ENCODE peak calls at places on chromosomes 4 and X, in nine cellular contexts. D, Z, R, M, X, T, O, N and W are unnamed samples. For H3K4me1, the result is how much of the 10 kb centered on the place peaks cover.

GRCh38 chrX:80808854-80809493 is 703 bp downstream of the BRWD3 start:
- DNase-seq in D (peak), Z (peak), R (peak), M (no peak), X (peak), T (peak), O (peak), N (peak), W (no peak)

GRCh38 chr4:170589597-170590191 is 499.9 kb upstream of the AADAT start:
- DNase-seq in D (no peak), Z (no peak), R (no peak), M (no peak), X (no peak), T (no peak), O (no peak), N (no peak), W (no peak)

GRCh38 chr4:3346146-3346545 is 53.3 kb downstream of the RGS12 start:
- DNase-seq in D (no peak), Z (peak), R (no peak), M (no peak), X (no peak), T (no peak), O (peak), N (peak), W (no peak)

GRCh38 chr4:69849969-69850368 is 10.0 kb downstream of the SULT1E1 start:
- DNase-seq in D (no peak), Z (no peak), R (no peak), M (no peak), X (no peak), T (no peak), O (no peak), N (no peak), W (no peak)

GRCh38 chr4:54165438-54165837 is 63.7 kb upstream of the PDGFRA start:
- DNase-seq in D (no peak), Z (no peak), R (no peak), M (no peak), X (no peak), T (no peak), O (no peak), N (no peak), W (no peak)

GRCh38 chr4:185966997-185967775 is 101.8 kb upstream of the TLR3 start:
- DNase-seq in D (no peak), Z (no peak), R (no peak), M (no peak), X (no peak), T (no peak), O (no peak), N (no peak), W (no peak)

GRCh38 chrX:146241902-146242301 is 424.3 kb downstream of the SLITRK2 start:
- DNase-seq in D (no peak), Z (no peak), R (no peak), M (no peak), X (no peak), T (no peak), O (no peak), N (no peak), W (no peak)

GRCh38 chr4:6277139-6277802 is 7.6 kb downstream of the WFS1 start:
- DNase-seq in D (no peak), Z (no peak), R (no peak), M (peak), X (no peak), T (no peak), O (peak), N (no peak), W (no peak)

GRCh38 chr4:33302298-33302697 is 2582.1 kb downstream of the PCDH7 start:
- DNase-seq in D (no peak), Z (no peak), R (no peak), M (no peak), X (no peak), T (no peak), O (no peak), N (no peak), W (no peak)

GRCh38 chrX:16836371-16836770 is 33.8 kb downstream of the RBBP7 start:
- DNase-seq in D (no peak), Z (peak), R (no peak), M (no peak), X (no peak), T (peak), O (no peak), N (no peak), W (peak)

GRCh38 chr4:26787461-26788340 is 72.9 kb upstream of the STIM2 start:
- DNase-seq in D (peak), Z (peak), R (peak), M (peak), X (no peak), T (peak), O (peak), N (no peak), W (no peak)

GRCh38 chrX:27996132-27996531 is 14.9 kb upstream of the DCAF8L1 start:
- DNase-seq in D (no peak), Z (no peak), R (no peak), M (no peak), X (no peak), T (no peak), O (no peak), N (no peak), W (no peak)

GRCh38 chr4:11488657-11489448 is 60.2 kb upstream of the HS3ST1 start:
- DNase-seq in D (no peak), Z (no peak), R (no peak), M (no peak), X (no peak), T (no peak), O (no peak), N (no peak), W (no peak)

GRCh38 chr4:30538794-30539193 is 181.4 kb upstream of the PCDH7 start:
- DNase-seq in D (no peak), Z (no peak), R (no peak), M (no peak), X (no peak), T (no peak), O (no peak), N (no peak), W (no peak)

GRCh38 chrX:68703849-68704248 is 56.4 kb downstream of the STARD8 start:
- DNase-seq in D (no peak), Z (no peak), R (no peak), M (no peak), X (no peak), T (no peak), O (no peak), N (no peak), W (no peak)

GRCh38 chr4:101264993-101265815 is 82.1 kb downstream of the PPP3CA start:
- DNase-seq in D (no peak), Z (no peak), R (no peak), M (no peak), X (no peak), T (no peak), O (no peak), N (no peak), W (no peak)
- H3K4me1 ChIP-seq in D (under half), Z (under half), R (under half), M (under half), X (under half), T (under half), O (under half), N (under half), W (under half)

DNA sequence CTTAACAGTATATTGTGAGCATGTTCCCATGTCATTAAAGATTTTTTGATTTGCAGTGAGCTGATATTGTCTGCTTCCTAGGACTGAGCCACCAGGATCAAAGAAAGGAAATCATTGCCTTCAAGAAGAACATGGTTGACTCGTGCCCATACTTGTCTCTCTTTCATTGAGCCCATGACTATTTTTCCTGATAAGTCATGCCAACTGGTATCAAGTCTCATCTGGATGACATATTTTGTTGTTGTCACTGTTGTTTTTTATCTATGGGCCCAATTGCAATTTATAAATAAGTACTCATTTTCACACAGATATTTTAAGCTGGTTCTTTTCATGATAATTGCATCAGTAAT is 10.2 kb upstream of the RHOH start:
- DNase-seq in D (no peak), Z (no peak), R (no peak), M (no peak), X (no peak), T (no peak), O (no peak), N (no peak), W (no peak)
- H3K27ac ChIP-seq in D (no peak), Z (no peak), R (no peak), M (no peak), X (no peak), T (peak), O (no peak), N (no peak), W (no peak)

GRCh38 chrX:39477031-39477430 is 620.7 kb downstream of the BCOR start:
- DNase-seq in D (no peak), Z (no peak), R (no peak), M (no peak), X (no peak), T (no peak), O (no peak), N (no peak), W (no peak)

GRCh38 chrX:39479856-39480255 is 617.9 kb downstream of the BCOR start:
- DNase-seq in D (no peak), Z (no peak), R (no peak), M (no peak), X (no peak), T (no peak), O (no peak), N (no peak), W (no peak)

GRCh38 chrX:39476596-39476995 is 621.2 kb downstream of the BCOR start:
- DNase-seq in D (no peak), Z (peak), R (no peak), M (peak), X (no peak), T (no peak), O (no peak), N (no peak), W (no peak)

GRCh38 chrX:39475372-39475771 is 622.4 kb downstream of the BCOR start:
- DNase-seq in D (no peak), Z (peak), R (no peak), M (no peak), X (no peak), T (no peak), O (no peak), N (no peak), W (no peak)

GRCh38 chrX:39477438-39478120 is 620.2 kb downstream of the BCOR start:
- DNase-seq in D (no peak), Z (peak), R (no peak), M (peak), X (no peak), T (peak), O (peak), N (no peak), W (peak)
- TF ChIP-seq CTCF in D (no peak), Z (peak), R (no peak), M (peak), X (no peak), T (no peak), O (no peak), N (no peak), W (peak)

DNA sequence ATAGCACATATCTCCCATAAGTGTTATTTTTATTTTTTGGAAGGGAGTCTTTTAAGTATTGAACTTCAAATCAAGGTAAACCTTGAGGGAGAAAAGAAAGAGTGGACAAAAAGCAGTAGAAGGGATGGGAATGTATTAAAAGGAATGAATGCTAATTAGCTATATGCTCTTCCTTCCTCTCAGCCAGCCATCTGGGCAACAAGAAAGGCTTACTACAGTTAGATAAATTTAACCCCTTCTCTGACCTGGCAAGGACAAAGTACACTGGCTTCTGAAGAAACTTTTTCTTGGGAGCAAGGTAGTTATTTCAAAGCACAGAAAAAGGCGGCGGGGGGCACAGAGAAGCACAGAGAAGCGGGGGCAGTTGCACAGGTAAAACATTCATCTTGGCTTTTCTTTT is 54.6 kb downstream of the GAB1 start:
- DNase-seq in D (no peak), Z (no peak), R (no peak), M (no peak), X (no peak), T (no peak), O (no peak), N (no peak), W (no peak)
- H3K4me1 ChIP-seq in D (under half), Z (under half), R (under half), M (half or more), X (under half), T (under half), O (under half), N (half or more), W (half or more)

DNA sequence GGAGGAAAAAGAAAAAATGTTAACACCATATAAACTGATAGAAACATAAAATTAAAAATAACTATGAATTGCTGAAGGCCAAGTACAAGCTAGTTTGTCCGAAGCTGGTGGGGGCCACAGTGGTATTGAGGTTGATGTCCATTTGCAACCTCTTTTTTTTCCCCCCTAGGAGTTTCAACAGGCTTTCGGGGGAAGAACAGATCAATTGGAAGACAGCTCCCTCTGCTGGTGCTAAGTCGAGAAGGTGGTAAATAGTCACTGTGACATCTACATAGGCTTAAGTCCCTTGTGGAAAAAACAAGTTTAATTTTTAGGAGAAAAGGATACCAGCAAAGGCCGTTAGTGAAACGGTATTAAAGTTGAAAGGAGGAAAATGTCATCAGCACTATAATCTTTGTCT is 115.7 kb upstream of the ZXDA start:
- DNase-seq in D (no peak), Z (peak), R (no peak), M (no peak), X (no peak), T (no peak), O (no peak), N (peak), W (no peak)
- H3K27ac ChIP-seq in D (no peak), Z (no peak), R (no peak), M (no peak), X (no peak), T (no peak), O (no peak), N (no peak), W (no peak)

GRCh38 chr4:87465739-87466366 is 43.5 kb downstream of the NUDT9 start:
- DNase-seq in D (no peak), Z (no peak), R (no peak), M (no peak), X (no peak), T (no peak), O (no peak), N (no peak), W (no peak)
- TF ChIP-seq CTCF in D (peak), Z (peak), R (peak), M (peak), X (peak), T (peak), O (peak), N (peak), W (peak)

GRCh38 chr4:8186883-8187282 is 12.2 kb upstream of the SH3TC1 start:
- DNase-seq in D (no peak), Z (no peak), R (no peak), M (no peak), X (no peak), T (no peak), O (no peak), N (no peak), W (no peak)
- H3K4me1 ChIP-seq in D (under half), Z (under half), R (under half), M (half or more), X (under half), T (under half), O (under half), N (under half), W (half or more)